ENCODE peak calls at places on chromosomes 13 and 19, in six cellular contexts. O is tibial artery, B is cardiac muscle cell, G is tibial nerve, A is ascending aorta, X is colonic mucosa. U is an unnamed sample.

GRCh38 chr19:52148256-52148655 is 8.5 kb upstream of the ZNF616 start:
- DNase-seq in G (no peak), B (no peak), O (no peak), A (no peak), X (no peak), U (no peak)

GRCh38 chr13:58960909-58961308 is 1202.8 kb downstream of the DIAPH3 start:
- DNase-seq in G (no peak), X (no peak), B (peak; percentile 19), A (no peak), O (no peak), U (no peak)

GRCh38 chr13:41650706-41651105 is 193.4 kb downstream of the RGCC start:
- DNase-seq in G (no peak), X (no peak), A (no peak), O (no peak), B (no peak), U (no peak)

GRCh38 chr13:27943951-27944350 is 24.2 kb downstream of the PDX1 start:
- DNase-seq in G (no peak), O (no peak), A (no peak), X (no peak), B (no peak), U (no peak)

GRCh38 chr13:50592412-50593145 is 250.9 kb downstream of the DLEU7 start:
- DNase-seq in O (no peak), X (no peak), B (no peak), G (no peak), A (no peak), U (no peak)

GRCh38 chr19:17393914-17394313 is at the start of gene CCDC194:
- DNase-seq in G (no peak), A (no peak), X (no peak), B (no peak), O (no peak), U (no peak)

GRCh38 chr13:25827986-25828385 is 223.8 kb downstream of the SHISA2 start:
- DNase-seq in A (no peak), X (no peak), B (no peak), O (no peak), G (no peak), U (no peak)

GRCh38 chr13:51033431-51034185 is 77.5 kb downstream of the C13orf42 start:
- DNase-seq in A (no peak), B (no peak), X (no peak), O (no peak), G (no peak), U (no peak)

GRCh38 chr13:69094485-69094884 is 1013.1 kb upstream of the ATXN8OS start:
- DNase-seq in O (no peak), G (no peak), X (no peak), A (no peak), B (no peak), U (no peak)

GRCh38 chr19:11420429-11420893 is 1.3 kb upstream of the RGL3 start:
- DNase-seq in X (peak; percentile 51), B (peak; percentile 30), G (no peak), A (no peak), O (peak; percentile 88), U (no peak)

GRCh38 chr19:7550987-7551761 is 15.7 kb downstream of the PNPLA6 start:
- DNase-seq in X (peak; percentile 83), G (no peak), B (peak; percentile 95), A (no peak), O (peak; percentile 82), U (peak; percentile 80)

GRCh38 chr13:45393941-45394570 is 24.1 kb downstream of the SLC25A30 start:
- DNase-seq in O (no peak), X (no peak), A (no peak), G (no peak), B (peak; percentile 67), U (peak; percentile 58)

GRCh38 chr13:73368608-73369007 is 309.8 kb downstream of the KLF5 start:
- DNase-seq in O (no peak), B (no peak), X (no peak), A (no peak), G (no peak), U (no peak)

GRCh38 chr19:7292950-7293794 is 1.0 kb downstream of the INSR start:
- DNase-seq in G (no peak), X (peak; percentile 74), A (no peak), B (peak; percentile 33), O (peak; percentile 80), U (peak; percentile 12)

GRCh38 chr13:48730971-48731658 is 77.4 kb downstream of the CYSLTR2 start:
- DNase-seq in B (no peak), X (no peak), A (no peak), G (no peak), O (no peak), U (no peak)

GRCh38 chr13:20716951-20717350 is 13.5 kb downstream of the IL17D start:
- DNase-seq in O (no peak), G (no peak), A (no peak), B (peak; percentile 35), X (no peak), U (peak; percentile 96)

GRCh38 chr13:42239644-42240043 is 32.3 kb upstream of the AKAP11 start:
- DNase-seq in A (no peak), G (no peak), O (no peak), B (no peak), X (no peak), U (no peak)

DNA sequence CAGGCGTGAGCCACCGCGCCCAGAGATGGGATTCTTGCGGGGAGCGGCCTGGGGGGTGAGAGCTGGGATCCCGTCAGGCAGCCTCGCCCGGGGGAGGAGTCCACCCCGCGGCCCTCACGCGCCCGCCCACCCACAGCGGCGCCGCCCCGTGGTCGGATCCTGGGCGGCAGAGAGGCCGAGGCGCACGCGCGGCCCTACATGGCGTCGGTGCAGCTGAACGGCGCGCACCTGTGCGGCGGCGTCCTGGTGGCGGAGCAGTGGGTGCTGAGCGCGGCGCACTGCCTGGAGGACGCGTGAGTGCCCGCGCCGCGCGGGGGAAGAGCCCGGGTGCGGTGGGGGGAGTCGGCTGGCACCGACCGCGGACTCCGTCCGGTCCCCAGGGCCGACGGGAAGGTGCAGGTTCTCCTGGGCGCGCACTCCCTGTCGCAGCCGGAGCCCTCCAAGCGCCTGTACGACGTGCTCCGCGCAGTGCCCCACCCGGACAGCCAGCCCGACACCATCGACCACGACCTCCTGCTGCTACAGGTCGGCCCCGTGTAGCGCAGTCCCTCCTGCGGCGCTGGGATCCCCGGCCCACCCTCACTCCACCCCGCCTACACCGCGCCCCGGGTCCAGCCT is 1.1 kb downstream of the CFD start:
- DNase-seq in X (peak; percentile 71), G (peak; percentile 75), B (peak; percentile 71), A (no peak), O (peak; percentile 84), U (peak; percentile 89)
- TF ChIP-seq CTCF in X (no peak), G (peak; percentile 54), B (peak; percentile 18), A (no peak), O (no peak), U (peak; percentile 56)

DNA sequence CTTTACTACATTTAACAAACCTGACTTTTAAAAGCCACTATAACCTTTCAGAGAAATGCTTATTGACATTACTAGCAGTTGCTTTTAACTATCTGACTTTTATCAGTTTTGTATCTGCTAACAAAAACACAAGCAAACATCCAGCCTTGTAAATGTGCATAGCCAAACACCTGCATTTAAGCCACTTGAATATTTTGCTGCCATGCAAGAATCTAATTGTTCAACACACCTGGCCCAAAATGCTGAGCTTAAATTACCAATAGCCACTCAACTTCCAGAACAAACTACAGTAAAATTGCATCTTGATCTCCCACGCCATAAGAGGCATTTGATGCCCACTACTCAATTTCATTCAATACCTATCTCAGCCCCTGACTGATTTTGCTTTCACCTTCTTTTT is 9.3 kb downstream of the ZIC5 start:
- DNase-seq in A (no peak), G (no peak), B (no peak), X (no peak), O (no peak), U (no peak)
- H3K27me3 ChIP-seq in A (peaks cover 25% of the 10 kb centered on the region), G (peaks cover 100% of the 10 kb centered on the region), B (peaks cover 84% of the 10 kb centered on the region), X (peaks cover 82% of the 10 kb centered on the region), O (peaks cover 4% of the 10 kb centered on the region), U (peaks cover 8% of the 10 kb centered on the region)

DNA sequence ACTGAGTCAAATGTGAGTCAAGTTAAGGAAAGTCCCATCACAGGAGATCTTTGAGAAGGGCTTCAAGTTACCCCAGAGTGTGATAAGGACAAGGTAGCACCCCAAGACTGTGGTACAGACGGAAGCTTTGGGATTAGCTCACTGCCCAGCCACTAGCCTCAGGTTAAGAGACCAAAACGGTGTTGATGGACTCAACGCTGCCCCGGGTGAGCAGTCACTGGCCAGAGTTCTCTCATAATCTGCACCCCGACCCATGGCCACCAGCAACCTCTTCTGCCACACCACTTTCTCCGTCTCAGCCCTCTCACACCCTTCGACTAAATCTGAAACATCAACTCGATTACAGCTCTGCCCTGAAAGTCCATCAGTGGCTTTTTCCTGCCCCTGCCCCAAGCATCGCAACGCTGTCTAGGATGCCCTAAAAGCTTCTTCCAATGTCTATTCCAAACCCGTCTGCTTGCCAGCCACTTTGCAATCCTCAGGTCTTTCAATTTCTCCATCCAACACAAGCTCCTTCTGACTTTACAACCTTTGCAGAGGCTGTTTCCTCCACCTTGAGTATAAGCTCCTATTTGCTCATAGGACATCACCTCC is 5.6 kb downstream of the HNRNPL start:
- DNase-seq in O (no peak), X (no peak), A (no peak), B (no peak), G (no peak), U (no peak)
- H3K27ac ChIP-seq in O (no peak overlapping the region), X (no peak overlapping the region), A (no peak overlapping the region), B (no peak overlapping the region), G (no peak overlapping the region), U (no peak overlapping the region)

GRCh38 chr13:30156270-30156669 is 151.1 kb downstream of the KATNAL1 start:
- DNase-seq in O (no peak), G (no peak), A (no peak), X (no peak), B (no peak), U (no peak)
- TF ChIP-seq CTCF in O (no peak), G (no peak), A (no peak), X (no peak), B (no peak), U (no peak)

GRCh38 chr19:46410205-46411087 is 2.9 kb downstream of the CCDC8 start:
- DNase-seq in A (no peak), O (no peak), X (no peak), B (no peak), G (no peak), U (no peak)
- H3K27me3 ChIP-seq in A (no peaks in the 10 kb centered on the region), O (no peaks in the 10 kb centered on the region), X (peaks cover 27% of the 10 kb centered on the region), B (no peaks in the 10 kb centered on the region), G (peaks cover 81% of the 10 kb centered on the region), U (no peaks in the 10 kb centered on the region)

GRCh38 chr19:4343845-4344713 is 717 bp downstream of the MPND start:
- DNase-seq in A (no peak), O (no peak), B (no peak), X (peak; percentile 44), G (no peak), U (no peak)

GRCh38 chr19:4345656-4346383 is 2.5 kb downstream of the MPND start:
- DNase-seq in O (no peak), G (no peak), A (no peak), X (no peak), B (no peak), U (no peak)

GRCh38 chr19:4347521-4347920 is 4.2 kb downstream of the MPND start:
- DNase-seq in G (no peak), O (no peak), A (no peak), X (no peak), B (no peak), U (no peak)

GRCh38 chr19:4342421-4343055 is 824 bp upstream of the MPND start:
- DNase-seq in X (peak; percentile 97), B (peak; percentile 99), G (peak; percentile 89), O (peak; percentile 99), A (peak; percentile 94), U (peak; percentile 92)

GRCh38 chr19:4343056-4343844 is at the start of gene MPND:
- DNase-seq in O (peak; percentile 95), A (peak; percentile 66), G (peak; percentile 90), X (peak; percentile 97), B (peak; percentile 95), U (peak; percentile 88)
- H3K27ac ChIP-seq in O (peak within 1 kb of the TSS; percentile 90), A (peak within 1 kb of the TSS; percentile 80), G (peak within 1 kb of the TSS; percentile 95), X (peak within 1 kb of the TSS; percentile 96), B (peak within 1 kb of the TSS; percentile 89), U (peak within 1 kb of the TSS; percentile 87)

GRCh38 chr19:38542040-38542439 is 75.7 kb downstream of the MAP4K1 start:
- DNase-seq in O (no peak), A (no peak), B (no peak), G (no peak), X (no peak), U (no peak)
- TF ChIP-seq CTCF in O (no peak), A (no peak), B (no peak), G (no peak), X (no peak), U (no peak)